ENCODE peak calls at places on chromosome 13, in six cellular contexts. I is neural progenitor cell, G is GM23248, B is OCI-LY7, F is GM23338, Y is HCT116. J is an unnamed sample.

GRCh38 chr13:106433066-106433465 is 102.4 kb downstream of the EFNB2 start:
- DNase-seq in F (no peak), Y (no peak), I (no peak), B (no peak), G (peak; percentile 11), J (no peak)

GRCh38 chr13:72648513-72649065 is 78.8 kb downstream of the MZT1 start:
- DNase-seq in Y (peak; percentile 1), B (no peak), I (peak; percentile 46), F (peak; percentile 68), G (no peak), J (no peak)

GRCh38 chr13:107185889-107186288 is 618.0 kb upstream of the ARGLU1 start:
- DNase-seq in B (no peak), F (no peak), I (no peak), G (peak; percentile 64), Y (no peak), J (no peak)

GRCh38 chr13:110942248-110942981 is 27.5 kb upstream of the ANKRD10 start:
- DNase-seq in I (no peak), G (no peak), Y (no peak), F (no peak), B (no peak), J (no peak)

GRCh38 chr13:53012707-53013106 is 15.9 kb upstream of the OLFM4 start:
- DNase-seq in G (no peak), Y (no peak), I (no peak), B (peak; percentile 1), F (no peak), J (peak; percentile 16)

GRCh38 chr13:113669871-113670341 is 2.9 kb downstream of the GRK1 start:
- DNase-seq in I (no peak), G (no peak), B (no peak), Y (no peak), F (no peak), J (no peak)

GRCh38 chr13:29465741-29466293 is 129.7 kb downstream of the SLC7A1 start:
- DNase-seq in I (no peak), F (no peak), Y (no peak), B (no peak), G (peak; percentile 65), J (no peak)

GRCh38 chr13:32624441-32624840 is 38.2 kb downstream of the PDS5B start:
- DNase-seq in Y (no peak), B (no peak), G (peak; percentile 39), F (no peak), I (no peak), J (no peak)

GRCh38 chr13:50942630-50943311 is 33.2 kb downstream of the RNASEH2B start:
- DNase-seq in I (no peak), Y (no peak), B (no peak), F (peak; percentile 42), G (no peak), J (no peak)

GRCh38 chr13:50800091-50800739 is 43.3 kb downstream of the DLEU7 start:
- DNase-seq in B (peak; percentile 20), Y (no peak), F (no peak), G (no peak), I (no peak), J (no peak)

GRCh38 chr13:88246239-88246638 is 575.1 kb downstream of the SLITRK5 start:
- DNase-seq in I (no peak), Y (no peak), G (no peak), F (no peak), B (no peak), J (no peak)

GRCh38 chr13:31485651-31486051 is 253.7 kb upstream of the RXFP2 start:
- DNase-seq in I (no peak), Y (no peak), B (no peak), G (peak; percentile 60), F (no peak), J (no peak)

GRCh38 chr13:50894042-50894441 is 15.5 kb upstream of the RNASEH2B start:
- DNase-seq in F (peak; percentile 21), I (no peak), Y (no peak), B (peak; percentile 51), G (no peak), J (peak; percentile 17)

GRCh38 chr13:92175330-92175729 is 776.9 kb downstream of the GPC5 start:
- DNase-seq in B (peak; percentile 51), Y (no peak), F (peak; percentile 67), I (peak; percentile 65), G (peak; percentile 56), J (peak; percentile 74)

GRCh38 chr13:40101708-40102359 is 446.4 kb downstream of the COG6 start:
- DNase-seq in I (no peak), B (peak; percentile 74), F (no peak), Y (no peak), G (no peak), J (no peak)

GRCh38 chr13:75440100-75440499 is 41.9 kb downstream of the TBC1D4 start:
- DNase-seq in B (no peak), I (no peak), F (no peak), Y (no peak), G (no peak), J (no peak)

GRCh38 chr13:75279834-75280369 is 202.1 kb downstream of the TBC1D4 start:
- DNase-seq in B (no peak), F (peak; percentile 31), G (no peak), I (no peak), Y (no peak), J (no peak)

GRCh38 chr13:79282976-79283375 is 123.1 kb downstream of the RBM26 start:
- DNase-seq in F (no peak), Y (no peak), B (no peak), G (no peak), I (no peak), J (no peak)

GRCh38 chr13:49627831-49628652 is at the start of gene ARL11:
- DNase-seq in G (no peak), F (peak; percentile 90), B (peak; percentile 93), Y (no peak), I (peak; percentile 44), J (peak; percentile 30)

GRCh38 chr13:75404721-75405120 is 77.2 kb downstream of the TBC1D4 start:
- DNase-seq in Y (no peak), G (no peak), F (no peak), B (no peak), I (no peak), J (no peak)

GRCh38 chr13:37011002-37011401 is 10.4 kb downstream of the EXOSC8 start:
- DNase-seq in B (no peak), I (no peak), G (no peak), Y (no peak), F (no peak), J (no peak)

GRCh38 chr13:50529154-50529882 is 314.2 kb downstream of the DLEU7 start:
- DNase-seq in I (no peak), Y (peak; percentile 65), G (peak; percentile 92), F (no peak), B (no peak), J (no peak)

GRCh38 chr13:20721454-20722357 is 18.2 kb downstream of the IL17D start:
- DNase-seq in F (peak; percentile 85), I (peak; percentile 77), B (no peak), Y (no peak), G (peak; percentile 68), J (no peak)

GRCh38 chr13:76865996-76866503 is 20.2 kb downstream of the KCTD12 start:
- DNase-seq in G (no peak), B (no peak), I (no peak), Y (no peak), F (no peak), J (no peak)

GRCh38 chr13:53174550-53174949 is 145.9 kb downstream of the OLFM4 start:
- DNase-seq in F (no peak), Y (no peak), I (no peak), G (no peak), B (no peak), J (no peak)

GRCh38 chr13:33262997-33263396 is 22.6 kb downstream of the STARD13 start:
- DNase-seq in F (no peak), G (no peak), I (no peak), Y (no peak), B (peak; percentile 10), J (no peak)

DNA sequence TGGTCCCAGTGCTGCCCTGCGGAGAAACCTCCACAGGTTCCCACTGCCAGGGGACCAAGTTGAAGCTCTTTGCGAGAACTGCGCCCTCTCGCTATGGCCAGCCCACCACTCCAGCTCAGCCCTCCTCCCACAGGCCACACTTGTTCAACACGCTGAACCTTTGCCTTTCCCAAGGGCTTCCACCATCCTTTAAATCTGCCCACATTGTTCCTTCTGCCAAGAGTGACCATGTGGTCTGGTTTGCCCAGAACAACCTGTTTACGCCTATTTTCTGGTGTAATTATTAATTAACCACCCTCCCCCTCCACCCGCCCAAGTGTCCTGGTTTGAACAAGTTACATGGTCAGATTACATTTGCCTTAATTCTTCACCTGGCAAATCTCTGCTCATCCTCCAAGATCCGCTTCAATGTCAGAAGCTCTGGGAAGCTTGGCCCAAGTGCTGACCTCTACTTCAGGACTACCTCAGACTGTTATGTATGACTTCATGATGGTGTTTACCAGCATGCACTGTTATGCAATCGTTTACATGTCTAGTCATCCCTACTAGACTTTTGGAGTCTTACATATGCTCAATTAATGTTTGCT is 12.0 kb upstream of the USP12 start:
- DNase-seq in G (peak; percentile 75), B (no peak), Y (no peak), I (no peak), F (no peak), J (no peak)
- H3K27ac ChIP-seq in G (peak overlapping the region; percentile 78), B (no peak overlapping the region), Y (no peak overlapping the region), I (no peak overlapping the region), F (no peak overlapping the region), J (no peak overlapping the region)

DNA sequence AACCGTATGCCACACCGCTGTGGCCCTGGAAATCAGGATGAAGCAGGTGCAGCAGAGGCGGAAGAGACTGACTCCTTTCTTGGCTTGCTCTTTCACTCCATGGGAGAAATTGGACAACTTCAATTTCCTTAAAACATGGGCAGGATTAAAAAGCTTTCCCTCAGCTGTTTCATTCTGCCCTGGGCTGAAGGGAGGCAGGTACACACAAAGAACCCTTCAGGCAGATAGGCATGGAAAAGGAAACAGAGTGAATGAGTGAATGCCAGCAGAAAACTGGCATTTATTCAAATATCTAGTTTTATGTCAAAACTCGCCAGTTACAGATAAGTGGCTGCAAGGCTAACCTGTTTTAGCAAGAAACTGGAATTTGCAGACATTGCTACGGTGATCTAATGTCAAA is 71.0 kb upstream of the SLC15A1 start:
- DNase-seq in G (no peak), B (no peak), I (no peak), Y (no peak), F (no peak), J (no peak)
- TF ChIP-seq EZH2phosphoT487 in G (no peak), B (no peak), I (no peak), Y (no peak), F (no peak), J (no peak)

GRCh38 chr13:95074820-95075219 is 226.4 kb downstream of the ABCC4 start:
- DNase-seq in I (no peak), F (no peak), B (no peak), Y (no peak), G (no peak), J (no peak)

GRCh38 chr13:95073826-95074345 is 227.4 kb downstream of the ABCC4 start:
- DNase-seq in G (peak; percentile 10), F (no peak), B (no peak), Y (no peak), I (no peak), J (no peak)

DNA sequence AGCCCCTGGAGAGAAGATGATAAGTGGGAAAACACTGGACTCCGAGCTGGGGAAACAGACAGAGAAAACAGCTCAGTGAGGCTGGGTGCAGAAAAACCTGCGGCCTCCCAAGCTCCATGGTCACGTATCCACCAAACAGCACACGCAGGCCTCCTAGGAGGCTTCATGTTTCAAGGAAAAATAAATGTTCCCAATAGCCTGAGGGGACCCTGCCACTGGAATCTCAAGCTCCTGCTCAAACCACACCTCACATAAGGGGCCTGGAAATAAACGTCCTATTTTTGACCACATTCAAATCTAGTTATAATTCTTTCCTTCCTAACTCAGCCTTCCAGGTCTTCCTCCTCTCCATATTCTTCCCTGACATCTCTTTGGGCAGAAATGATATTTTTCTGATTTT is 225.7 kb downstream of the ABCC4 start:
- DNase-seq in I (no peak), G (no peak), Y (no peak), B (no peak), F (no peak), J (no peak)
- H3K27ac ChIP-seq in I (no peak overlapping the region), G (no peak overlapping the region), Y (no peak overlapping the region), B (no peak overlapping the region), F (no peak overlapping the region), J (no peak overlapping the region)

GRCh38 chr13:34412817-34413365 is 529.2 kb upstream of the NBEA start:
- DNase-seq in I (no peak), Y (no peak), B (no peak), G (peak; percentile 48), F (no peak), J (no peak)
- TF ChIP-seq EZH2phosphoT487 in I (no peak), Y (no peak), B (no peak), G (no peak), F (no peak), J (no peak)